ENCODE peak calls at places on chromosome 11, in eight cellular contexts. Q is neuronal stem cell; B is naive thymus-derived CD4-positive, alpha-beta T cell; W is cardiac muscle cell; M is GM23338; Y is esophagus squamous epithelium; J is CD4-positive, CD25-positive, alpha-beta regulatory T cell; X is breast epithelium. L is an unnamed sample.

GRCh38 chr11:60378359-60378758 is at the start of gene MS4A7:
- DNase-seq in Q (no peak), B (no peak), W (no peak), M (no peak), Y (no peak), J (no peak), X (no peak), L (no peak)

GRCh38 chr11:67420147-67420645 is 4.7 kb downstream of the CARNS1 start:
- DNase-seq in Q (no peak), B (no peak), W (no peak), M (no peak), Y (no peak), J (no peak), X (no peak), L (no peak)

GRCh38 chr11:111438168-111438567 is 59.1 kb upstream of the POU2AF1 start:
- DNase-seq in Q (no peak), B (no peak), W (no peak), M (no peak), Y (no peak), J (no peak), X (no peak), L (no peak)

GRCh38 chr11:91981995-91982394 is 242.6 kb upstream of the FAT3 start:
- DNase-seq in Q (no peak), B (no peak), W (no peak), M (no peak), Y (no peak), J (no peak), X (peak; percentile 72), L (no peak)

GRCh38 chr11:79437274-79437980 is 3.4 kb downstream of the TENM4 start:
- DNase-seq in Q (peak; percentile 69), B (no peak), W (peak; percentile 89), M (peak; percentile 89), Y (no peak), J (no peak), X (no peak), L (no peak)

GRCh38 chr11:59708537-59708936 is 5.1 kb downstream of the OR10V1 start:
- DNase-seq in Q (no peak), B (no peak), W (no peak), M (no peak), Y (no peak), J (no peak), X (no peak), L (no peak)

GRCh38 chr11:44751066-44751465 is 24.3 kb downstream of the TSPAN18 start:
- DNase-seq in Q (no peak), B (no peak), W (no peak), M (no peak), Y (no peak), J (no peak), X (no peak), L (no peak)

GRCh38 chr11:111395081-111395480 is 16.0 kb upstream of the POU2AF1 start:
- DNase-seq in Q (no peak), B (no peak), W (no peak), M (no peak), Y (no peak), J (no peak), X (peak; percentile 84), L (no peak)

GRCh38 chr11:86784247-86784681 is 16.1 kb upstream of the PRSS23 start:
- DNase-seq in Q (no peak), B (no peak), W (no peak), M (no peak), Y (no peak), J (no peak), X (no peak), L (no peak)

GRCh38 chr11:17601206-17602075 is 54.4 kb downstream of the OTOG start:
- DNase-seq in Q (no peak), B (no peak), W (peak; percentile 26), M (peak; percentile 38), Y (no peak), J (no peak), X (no peak), L (no peak)

GRCh38 chr11:130908770-130909625 is 7.3 kb downstream of the SNX19 start:
- DNase-seq in Q (no peak), B (no peak), W (no peak), M (no peak), Y (no peak), J (no peak), X (no peak), L (no peak)

GRCh38 chr11:101128571-101129202 is 926 bp downstream of the PGR start:
- DNase-seq in Q (peak; percentile 3), B (no peak), W (peak; percentile 6), M (peak; percentile 46), Y (no peak), J (no peak), X (no peak), L (no peak)

GRCh38 chr11:95318459-95318858 is 87.5 kb upstream of the SESN3 start:
- DNase-seq in Q (no peak), B (no peak), W (no peak), M (no peak), Y (no peak), J (no peak), X (no peak), L (no peak)

GRCh38 chr11:125494601-125494986 is 1.5 kb downstream of the FEZ1 start:
- DNase-seq in Q (no peak), B (no peak), W (no peak), M (no peak), Y (no peak), J (no peak), X (no peak), L (no peak)

GRCh38 chr11:45580399-45580798 is 85.0 kb downstream of the CHST1 start:
- DNase-seq in Q (peak; percentile 41), B (no peak), W (peak; percentile 82), M (peak; percentile 66), Y (no peak), J (no peak), X (no peak), L (no peak)

GRCh38 chr11:84691830-84692229 is 935.3 kb downstream of the DLG2 start:
- DNase-seq in Q (peak; percentile 56), B (no peak), W (peak; percentile 46), M (peak; percentile 92), Y (no peak), J (no peak), X (no peak), L (no peak)

GRCh38 chr11:90747057-90747456 is 524.2 kb upstream of the CHORDC1 start:
- DNase-seq in Q (no peak), B (no peak), W (no peak), M (no peak), Y (no peak), J (no peak), X (no peak), L (no peak)

GRCh38 chr11:69562816-69563215 is 78.1 kb upstream of the CCND1 start:
- DNase-seq in Q (no peak), B (no peak), W (no peak), M (no peak), Y (no peak), J (no peak), X (no peak), L (no peak)

GRCh38 chr11:33178443-33179154 is 17.3 kb upstream of the CSTF3 start:
- DNase-seq in Q (no peak), B (no peak), W (no peak), M (peak; percentile 19), Y (no peak), J (no peak), X (no peak), L (no peak)

GRCh38 chr11:77287615-77288273 is 13.7 kb downstream of the GDPD4 start:
- DNase-seq in Q (no peak), B (no peak), W (no peak), M (no peak), Y (no peak), J (no peak), X (no peak), L (no peak)

GRCh38 chr11:113363996-113364641 is 23.5 kb upstream of the ANKK1 start:
- DNase-seq in Q (no peak), B (no peak), W (no peak), M (peak; percentile 7), Y (no peak), J (no peak), X (no peak), L (no peak)

GRCh38 chr11:103633819-103634590 is 402.4 kb upstream of the DDI1 start:
- DNase-seq in Q (no peak), B (no peak), W (no peak), M (no peak), Y (no peak), J (no peak), X (no peak), L (no peak)

GRCh38 chr11:69204246-69205124 is 48.8 kb downstream of the SMIM38 start:
- DNase-seq in Q (no peak), B (no peak), W (no peak), M (no peak), Y (no peak), J (no peak), X (no peak), L (no peak)

GRCh38 chr11:15038963-15039362 is 34.4 kb upstream of the CALCB start:
- DNase-seq in Q (no peak), B (no peak), W (peak; percentile 5), M (peak; percentile 30), Y (no peak), J (no peak), X (no peak), L (no peak)
- H3K27me3 ChIP-seq in Q (no peaks in the 10 kb centered on the region), B (no peaks in the 10 kb centered on the region), W (no peaks in the 10 kb centered on the region), M (no peaks in the 10 kb centered on the region), Y (no peaks in the 10 kb centered on the region), J (peaks cover 6% of the 10 kb centered on the region), X (no peaks in the 10 kb centered on the region), L (no peaks in the 10 kb centered on the region)

DNA sequence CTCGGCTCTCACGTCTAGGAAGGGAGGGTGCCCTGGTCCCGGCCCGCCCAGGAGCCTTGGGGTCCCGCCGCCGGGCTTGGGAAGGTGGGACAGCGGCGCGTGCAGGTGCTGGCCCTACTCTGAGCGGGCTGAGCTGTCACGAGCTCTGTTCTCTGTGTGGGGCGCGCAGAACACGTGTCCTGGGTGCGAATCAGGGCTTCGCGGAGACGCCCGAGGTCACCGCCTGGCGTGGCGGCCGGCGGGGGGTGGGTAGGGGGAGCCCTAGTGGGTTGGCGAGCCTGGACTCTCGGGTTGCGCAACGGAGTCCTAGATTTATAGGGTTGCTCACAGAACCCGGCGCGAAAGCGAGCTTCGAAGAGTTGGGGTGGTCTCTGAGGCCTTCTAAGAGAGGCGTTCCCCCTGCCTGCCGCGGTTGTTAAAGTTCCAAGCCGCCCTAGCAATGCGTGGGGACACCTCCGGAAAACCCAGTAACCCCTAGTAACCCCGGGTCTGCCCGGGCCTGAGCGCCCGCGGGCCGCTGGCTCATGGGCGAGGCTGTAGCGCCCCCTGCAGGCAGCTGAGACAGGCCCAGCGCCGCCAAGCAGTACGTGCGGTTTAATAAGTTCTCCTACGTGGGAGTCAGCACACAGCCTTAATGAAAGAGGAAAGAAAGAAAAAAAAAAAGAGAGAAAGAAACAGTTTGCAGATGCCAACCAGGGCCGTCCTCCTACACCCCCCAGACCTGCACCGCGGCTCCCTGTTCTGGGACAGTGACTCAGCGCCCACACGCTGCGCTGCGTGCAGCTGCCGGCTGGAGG is 2.7 kb downstream of the ADM start:
- DNase-seq in Q (peak; percentile 79), B (peak; percentile 78), W (peak; percentile 87), M (peak; percentile 88), Y (peak; percentile 34), J (peak; percentile 76), X (peak; percentile 83), L (peak; percentile 84)
- H3K4me1 ChIP-seq in Q (peaks cover 12% of the 10 kb centered on the region), B (peaks cover 15% of the 10 kb centered on the region), W (peaks cover 15% of the 10 kb centered on the region), M (peaks cover 16% of the 10 kb centered on the region), Y (peaks cover 74% of the 10 kb centered on the region), J (peaks cover 55% of the 10 kb centered on the region), X (peaks cover 5% of the 10 kb centered on the region), L (peaks cover 52% of the 10 kb centered on the region)

GRCh38 chr11:8032576-8033311 is 45.6 kb downstream of the EIF3F start:
- DNase-seq in Q (no peak), B (no peak), W (no peak), M (peak; percentile 34), Y (no peak), J (no peak), X (no peak), L (no peak)
- H3K27me3 ChIP-seq in Q (no peaks in the 10 kb centered on the region), B (no peaks in the 10 kb centered on the region), W (peaks cover 32% of the 10 kb centered on the region), M (no peaks in the 10 kb centered on the region), Y (no peaks in the 10 kb centered on the region), J (peaks cover 2% of the 10 kb centered on the region), X (no peaks in the 10 kb centered on the region), L (no peaks in the 10 kb centered on the region)

GRCh38 chr11:853682-854448 is 11.2 kb downstream of the TSPAN4 start:
- DNase-seq in Q (no peak), B (no peak), W (no peak), M (peak; percentile 45), Y (no peak), J (no peak), X (no peak), L (no peak)
- H3K4me1 ChIP-seq in Q (peaks cover 38% of the 10 kb centered on the region), B (peaks cover 1% of the 10 kb centered on the region), W (peaks cover 12% of the 10 kb centered on the region), M (peaks cover 23% of the 10 kb centered on the region), Y (peaks cover 50% of the 10 kb centered on the region), J (peaks cover 11% of the 10 kb centered on the region), X (peaks cover 4% of the 10 kb centered on the region), L (peaks cover 4% of the 10 kb centered on the region)

L was measured in CD4-positive, alpha-beta memory T cell.